ENCODE peak calls at places on chromosomes 4 and X, in six cellular contexts. X is transverse colon, T is choroid plexus epithelial cell, Q is amniotic epithelial cell, R is HCT116, E is smooth muscle cell of the brain vasculature. D is an unnamed sample.

GRCh38 chr4:18593297-18594002 is 571.9 kb upstream of the LCORL start:
- DNase-seq in T (peak; percentile 88), X (peak; percentile 47), E (peak; percentile 44), R (peak; percentile 63), Q (peak; percentile 67), D (no peak)

GRCh38 chr4:76315267-76315918 is 8.9 kb downstream of the STBD1 start:
- DNase-seq in T (no peak), R (no peak), Q (no peak), X (no peak), E (no peak), D (no peak)

GRCh38 chr4:55272576-55272975 is 73.5 kb upstream of the SRD5A3 start:
- DNase-seq in T (peak; percentile 19), Q (no peak), X (no peak), R (no peak), E (no peak), D (no peak)

GRCh38 chr4:42489095-42489494 is 91.8 kb downstream of the SHISA3 start:
- DNase-seq in Q (no peak), T (no peak), X (no peak), R (no peak), E (no peak), D (no peak)

GRCh38 chr4:124157781-124158180 is 554.8 kb downstream of the ANKRD50 start:
- DNase-seq in R (no peak), X (no peak), T (no peak), Q (no peak), E (no peak), D (no peak)

GRCh38 chr4:139582044-139582443 is 26.0 kb upstream of the SETD7 start:
- DNase-seq in E (no peak), X (no peak), Q (peak; percentile 23), R (no peak), T (peak; percentile 75), D (no peak)

GRCh38 chrX:55867708-55868107 is 150.2 kb downstream of the RRAGB start:
- DNase-seq in T (no peak), X (no peak), Q (no peak), R (no peak), E (no peak), D (no peak)

GRCh38 chr4:185782523-185782922 is 29.5 kb downstream of the SORBS2 start:
- DNase-seq in T (peak; percentile 83), Q (peak; percentile 57), X (no peak), R (no peak), E (no peak), D (no peak)

GRCh38 chrX:143081231-143081630 is 55.5 kb downstream of the SPANXN4 start:
- DNase-seq in E (no peak), R (no peak), Q (no peak), X (no peak), T (no peak), D (no peak)

GRCh38 chr4:58749206-58749605 is 1639.0 kb upstream of the IGFBP7 start:
- DNase-seq in E (no peak), R (no peak), Q (no peak), T (no peak), X (peak; percentile 73), D (no peak)

GRCh38 chr4:186102931-186103330 is 1.6 kb upstream of the FAM149A start:
- DNase-seq in Q (no peak), T (no peak), R (no peak), E (no peak), X (no peak), D (no peak)

GRCh38 chr4:115537387-115537786 is 424.0 kb upstream of the NDST4 start:
- DNase-seq in Q (no peak), X (no peak), R (peak; percentile 12), E (peak; percentile 2), T (peak; percentile 41), D (no peak)

GRCh38 chr4:109682875-109683274 is 20.4 kb downstream of the CASP6 start:
- DNase-seq in Q (no peak), X (no peak), T (no peak), R (no peak), E (no peak), D (no peak)

GRCh38 chr4:16206301-16206700 is 20.0 kb downstream of the TAPT1 start:
- DNase-seq in T (no peak), Q (no peak), E (no peak), R (no peak), X (no peak), D (no peak)

GRCh38 chrX:149493567-149494562 is 11.2 kb downstream of the IDS start:
- DNase-seq in E (no peak), T (no peak), R (no peak), X (peak; percentile 18), Q (peak; percentile 7), D (no peak)

GRCh38 chr4:176810481-176811249 is 17.9 kb upstream of the VEGFC start:
- DNase-seq in R (no peak), X (no peak), Q (peak; percentile 45), T (no peak), E (no peak), D (no peak)

GRCh38 chrX:118497180-118497814 is 1.7 kb downstream of the DOCK11 start:
- DNase-seq in T (no peak), E (no peak), R (no peak), X (no peak), Q (no peak), D (no peak)

GRCh38 chrX:133335027-133335426 is 80.3 kb downstream of the GPC4 start:
- DNase-seq in T (peak; percentile 54), Q (peak; percentile 32), E (no peak), X (peak; percentile 13), R (no peak), D (no peak)

D was measured in activated naive CD8-positive, alpha-beta T cell treated with anti-CD3 and anti-CD28 coated beads, Interleukin-2, amount 10 ng/mL, durations not matched to agents 7 days and 5 days.